ENCODE peak calls at places on chromosomes 7 and 10, in six cellular contexts. B is neuronal stem cell, S is H9, O is H1, X is IMR-90, F is mesenchymal stem cell. U is an unnamed sample.

GRCh38 chr7:114048386-114049235 is 129.8 kb upstream of the PPP1R3A start:
- DNase-seq in S (no peak), F (peak), O (no peak), B (no peak), X (peak), U (peak)

GRCh38 chr7:130853503-130854279 is 119.7 kb upstream of the KLF14 start:
- DNase-seq in X (peak), O (no peak), B (no peak), F (peak), S (no peak), U (peak)

GRCh38 chr10:63605568-63605967 is 84.4 kb downstream of the REEP3 start:
- DNase-seq in B (no peak), X (peak), O (no peak), F (peak), S (no peak), U (no peak)

GRCh38 chr10:15817407-15818046 is 42.8 kb downstream of the MINDY3 start:
- DNase-seq in B (no peak), O (no peak), F (peak), X (peak), S (no peak), U (peak)

GRCh38 chr7:39606352-39606751 is 17.0 kb upstream of the RALA start:
- DNase-seq in F (no peak), X (no peak), B (no peak), S (no peak), O (no peak), U (no peak)

GRCh38 chr10:64648915-64649314 is 1127.7 kb downstream of the REEP3 start:
- DNase-seq in F (no peak), S (peak), O (no peak), X (no peak), B (no peak), U (peak)

GRCh38 chr7:1210979-1211608 is 21.6 kb upstream of the UNCX start:
- DNase-seq in O (no peak), B (no peak), F (no peak), X (no peak), S (no peak), U (no peak)

GRCh38 chr10:5746197-5746596 is 61.6 kb downstream of the TASOR2 start:
- DNase-seq in F (no peak), O (no peak), B (no peak), S (no peak), X (no peak), U (no peak)

GRCh38 chr7:91957823-91958222 is 17.2 kb downstream of the AKAP9 start:
- DNase-seq in B (no peak), F (no peak), O (no peak), X (no peak), S (no peak), U (no peak)

GRCh38 chr7:142638581-142638980 is 110.7 kb upstream of the PRSS1 start:
- DNase-seq in X (no peak), S (no peak), F (no peak), B (no peak), O (no peak), U (no peak)

GRCh38 chr10:86283466-86284287 is 82.9 kb downstream of the GRID1 start:
- DNase-seq in S (peak), F (no peak), O (peak), B (no peak), X (no peak), U (no peak)

GRCh38 chr10:50291261-50291850 is 40.0 kb upstream of the ASAH2 start:
- DNase-seq in O (no peak), S (no peak), B (no peak), F (peak), X (peak), U (no peak)

GRCh38 chr7:115097175-115097671 is 175.3 kb downstream of the MDFIC start:
- DNase-seq in B (no peak), F (peak), X (peak), S (no peak), O (no peak), U (no peak)

GRCh38 chr7:103988468-103989199 is 824 bp downstream of the RELN start:
- DNase-seq in F (no peak), O (no peak), B (peak), S (peak), X (no peak), U (no peak)

GRCh38 chr7:38542156-38542555 is 89.0 kb downstream of the AMPH start:
- DNase-seq in O (no peak), X (peak), F (no peak), B (no peak), S (no peak), U (no peak)

GRCh38 chr7:4747746-4748145 is 27.7 kb upstream of the AP5Z1 start:
- DNase-seq in S (no peak), X (no peak), O (no peak), B (no peak), F (no peak), U (no peak)

GRCh38 chr7:66617295-66617694 is 11.4 kb upstream of the KCTD7 start:
- DNase-seq in X (peak), O (no peak), B (no peak), S (no peak), F (peak), U (peak)

GRCh38 chr7:150739045-150739432 is 1.8 kb downstream of the GIMAP5 start:
- DNase-seq in X (no peak), B (no peak), S (no peak), F (no peak), O (no peak), U (no peak)

GRCh38 chr7:151736403-151736909 is 140.5 kb downstream of the PRKAG2 start:
- DNase-seq in B (peak), F (peak), S (no peak), X (peak), O (peak), U (peak)

GRCh38 chr7:149196151-149196704 is 882 bp downstream of the ZNF282 start:
- DNase-seq in O (no peak), F (peak), B (no peak), S (no peak), X (no peak), U (no peak)

GRCh38 chr10:201328-201771 is 66.1 kb downstream of the ZMYND11 start:
- DNase-seq in S (no peak), X (peak), O (no peak), B (no peak), F (peak), U (no peak)

GRCh38 chr7:75565129-75565528 is 73.0 kb downstream of the SPDYE5 start:
- DNase-seq in O (no peak), X (peak), F (peak), S (no peak), B (no peak), U (peak)

GRCh38 chr7:12772768-12773167 is 85.3 kb downstream of the ARL4A start:
- DNase-seq in B (no peak), F (no peak), S (no peak), O (no peak), X (no peak), U (no peak)

GRCh38 chr7:12771378-12771877 is 84.0 kb downstream of the ARL4A start:
- DNase-seq in F (no peak), X (peak), B (peak), O (no peak), S (no peak), U (no peak)

GRCh38 chr7:12777257-12777656 is 89.8 kb downstream of the ARL4A start:
- DNase-seq in B (no peak), S (no peak), O (no peak), X (no peak), F (no peak), U (no peak)
- H3K14ac ChIP-seq in B (no peak), S (no peak), O (no peak), X (no peak), F (no peak), U (no peak)

DNA sequence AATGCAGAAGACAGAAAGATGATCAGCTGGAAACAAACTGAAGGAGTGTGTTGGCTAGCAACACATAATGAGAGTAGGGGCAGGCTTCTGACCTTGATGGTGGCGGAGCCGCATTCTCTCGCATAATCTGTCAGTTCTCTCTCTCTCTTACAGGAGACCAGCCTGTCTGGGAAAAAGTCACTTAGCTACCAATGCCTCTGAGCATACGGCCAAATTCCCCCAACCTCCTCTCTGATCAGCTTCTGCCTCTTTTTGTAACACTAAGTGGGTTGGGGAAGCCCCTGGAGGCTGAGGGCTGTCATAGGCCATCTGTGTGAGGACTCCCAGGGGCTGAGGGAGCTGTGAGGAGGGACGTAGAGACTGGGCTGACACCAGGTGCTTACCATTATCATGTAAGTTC is 104.6 kb downstream of the HIPK2 start:
- DNase-seq in X (no peak), S (peak), F (peak), O (no peak), B (no peak), U (no peak)
- H3K14ac ChIP-seq in X (peak), S (no peak), F (no peak), O (no peak), B (no peak), U (no peak)

GRCh38 chr7:32893722-32894121 is 2.2 kb upstream of the KBTBD2 start:
- DNase-seq in X (no peak), S (no peak), F (no peak), B (no peak), O (no peak), U (no peak)
- H3K14ac ChIP-seq in X (no peak), S (no peak), F (no peak), B (no peak), O (no peak), U (no peak)

GRCh38 chr7:98860069-98860468 is 9.7 kb downstream of the TMEM130 start:
- DNase-seq in X (no peak), B (no peak), O (no peak), S (no peak), F (no peak), U (no peak)

GRCh38 chr7:98855610-98856009 is 14.2 kb downstream of the TMEM130 start:
- DNase-seq in S (no peak), X (no peak), F (no peak), O (no peak), B (no peak), U (no peak)

GRCh38 chr7:98852826-98853225 is 17.0 kb downstream of the TMEM130 start:
- DNase-seq in X (peak), B (no peak), F (no peak), O (no peak), S (no peak), U (peak)

DNA sequence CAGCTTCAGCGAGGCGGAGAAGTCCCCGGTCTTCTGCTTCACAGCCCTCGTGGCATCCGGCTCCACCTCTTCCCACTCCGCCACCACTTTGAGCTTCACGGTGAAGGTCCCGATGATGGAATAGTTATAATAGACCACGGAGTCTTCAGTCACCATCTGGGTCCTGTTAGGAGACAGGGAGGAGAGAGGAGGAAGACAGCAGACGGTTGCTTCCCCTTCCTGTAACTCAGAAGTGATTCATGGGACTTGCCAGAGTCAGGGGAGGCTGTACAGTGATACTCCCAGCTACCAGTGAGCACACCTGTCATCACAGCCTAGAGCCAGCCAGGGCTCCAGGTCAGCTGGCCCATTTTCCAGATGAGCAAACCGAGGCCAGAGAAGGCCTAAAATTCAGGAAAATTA is 13.8 kb downstream of the TMEM130 start:
- DNase-seq in S (no peak), X (peak), F (no peak), O (no peak), B (no peak), U (no peak)
- H3K14ac ChIP-seq in S (no peak), X (no peak), F (no peak), O (no peak), B (no peak), U (no peak)

GRCh38 chr7:69812756-69813155 is 214.5 kb downstream of the AUTS2 start:
- DNase-seq in O (no peak), S (no peak), F (no peak), B (no peak), X (no peak), U (no peak)
- H3K14ac ChIP-seq in O (no peak), S (no peak), F (no peak), B (no peak), X (no peak), U (no peak)